ENCODE peak calls at places on chromosome 2, in seven cellular contexts. P is HCT116, N is HepG2, D is SK-N-SH, K is T47D, J is H1, X is K562. I is an unnamed sample.

GRCh38 chr2:43307973-43308372 is 81.6 kb upstream of the ZFP36L2 start:
- DNase-seq in K (no peak), N (no peak), J (no peak), P (no peak), D (no peak), X (no peak), I (no peak)

GRCh38 chr2:70828914-70829824 is 6.4 kb downstream of the CD207 start:
- DNase-seq in J (no peak), N (no peak), P (no peak), X (no peak), D (no peak), K (no peak), I (no peak)

GRCh38 chr2:214069254-214069653 is 341.6 kb upstream of the VWC2L start:
- DNase-seq in K (peak), X (no peak), P (peak), N (peak), D (peak), J (no peak), I (no peak)

GRCh38 chr2:20571231-20571630 is 79.7 kb downstream of the HS1BP3 start:
- DNase-seq in K (no peak), N (no peak), X (no peak), J (no peak), P (no peak), D (no peak), I (no peak)

GRCh38 chr2:201642579-201643215 is 606 bp downstream of the TMEM237 start:
- DNase-seq in D (peak), N (peak), K (peak), J (peak), X (peak), P (peak), I (peak)

GRCh38 chr2:232142049-232142448 is 180.5 kb downstream of the DIS3L2 start:
- DNase-seq in J (no peak), D (peak), N (peak), X (peak), P (peak), K (peak), I (no peak)

GRCh38 chr2:187658952-187659525 is 104.8 kb upstream of the TFPI start:
- DNase-seq in D (peak), K (no peak), X (no peak), N (peak), P (peak), J (no peak), I (no peak)

GRCh38 chr2:236875906-236876505 is 209.7 kb upstream of the COPS8 start:
- DNase-seq in X (no peak), P (no peak), D (no peak), N (no peak), J (peak), K (no peak), I (no peak)

GRCh38 chr2:121532347-121532766 is 1.7 kb downstream of the RNU4ATAC start:
- DNase-seq in N (peak), X (peak), P (no peak), D (no peak), K (no peak), J (no peak), I (no peak)

GRCh38 chr2:176120369-176121307 is 1.9 kb upstream of the HOXD9 start:
- DNase-seq in P (no peak), N (no peak), K (no peak), X (no peak), J (peak), D (no peak), I (no peak)

GRCh38 chr2:153213022-153213421 is 265.5 kb downstream of the RPRM start:
- DNase-seq in X (no peak), P (no peak), K (no peak), N (no peak), J (no peak), D (no peak), I (no peak)

GRCh38 chr2:165193178-165193777 is 10.6 kb downstream of the SCN3A start:
- DNase-seq in D (no peak), K (no peak), X (no peak), N (no peak), J (no peak), P (no peak), I (peak)

GRCh38 chr2:59425292-59425691 is 1128.2 kb downstream of the BCL11A start:
- DNase-seq in P (no peak), K (no peak), D (no peak), X (no peak), J (no peak), N (no peak), I (no peak)

GRCh38 chr2:33321236-33321731 is 155.2 kb upstream of the RASGRP3 start:
- DNase-seq in X (no peak), P (no peak), D (no peak), N (no peak), K (no peak), J (no peak), I (peak)

GRCh38 chr2:10028988-10029874 is 14.1 kb upstream of the KLF11 start:
- DNase-seq in D (no peak), N (no peak), J (no peak), P (no peak), K (no peak), X (peak), I (no peak)

GRCh38 chr2:109497911-109498870 is 115.6 kb downstream of the SEPTIN10 start:
- DNase-seq in J (no peak), P (no peak), N (no peak), D (no peak), X (no peak), K (no peak), I (no peak)

GRCh38 chr2:186641807-186642321 is 52.0 kb upstream of the FAM171B start:
- DNase-seq in N (peak), D (peak), P (peak), X (peak), K (peak), J (no peak), I (peak)

GRCh38 chr2:30910686-30911085 is 103.4 kb upstream of the CAPN13 start:
- DNase-seq in X (no peak), D (no peak), N (no peak), P (no peak), J (no peak), K (no peak), I (no peak)

GRCh38 chr2:28658369-28658768 is 93.3 kb upstream of the PPP1CB start:
- DNase-seq in N (no peak), P (no peak), K (no peak), J (no peak), X (no peak), D (no peak), I (no peak)

GRCh38 chr2:72013726-72014125 is 133.9 kb downstream of the CYP26B1 start:
- DNase-seq in J (no peak), N (no peak), D (no peak), K (no peak), X (no peak), P (no peak), I (no peak)

GRCh38 chr2:197008229-197008628 is 81.7 kb upstream of the PGAP1 start:
- DNase-seq in X (no peak), P (no peak), D (no peak), K (no peak), N (no peak), J (no peak), I (no peak)

GRCh38 chr2:60516383-60516811 is 37.1 kb downstream of the BCL11A start:
- DNase-seq in X (no peak), J (peak), P (no peak), K (no peak), N (no peak), D (no peak), I (no peak)

GRCh38 chr2:54000524-54000923 is 29.7 kb upstream of the PSME4 start:
- DNase-seq in P (no peak), K (no peak), D (no peak), X (peak), J (no peak), N (no peak), I (no peak)

GRCh38 chr2:190634381-190634780 is 14.5 kb upstream of the NAB1 start:
- DNase-seq in P (no peak), N (no peak), K (no peak), D (no peak), J (no peak), X (no peak), I (no peak)

GRCh38 chr2:28447943-28448737 is 47.7 kb upstream of the PLB1 start:
- DNase-seq in P (no peak), J (no peak), D (no peak), N (no peak), X (no peak), K (no peak), I (no peak)

GRCh38 chr2:16168506-16169264 is 228.3 kb downstream of the MYCN start:
- DNase-seq in J (peak), N (no peak), X (no peak), K (no peak), P (no peak), D (no peak), I (no peak)

GRCh38 chr2:68942827-68943226 is 9.9 kb downstream of the GKN2 start:
- DNase-seq in D (no peak), J (no peak), K (no peak), P (no peak), X (no peak), N (no peak), I (no peak)

GRCh38 chr2:29459445-29460179 is 344.4 kb downstream of the CLIP4 start:
- DNase-seq in J (no peak), P (no peak), D (no peak), X (no peak), N (no peak), K (no peak), I (no peak)

GRCh38 chr2:121705958-121706357 is 30.7 kb downstream of the NIFK start:
- DNase-seq in N (peak), D (no peak), K (no peak), X (no peak), J (no peak), P (no peak), I (no peak)

GRCh38 chr2:229947544-229947943 is 25.2 kb downstream of the FBXO36 start:
- DNase-seq in D (no peak), N (no peak), X (no peak), K (no peak), J (no peak), P (no peak), I (no peak)

GRCh38 chr2:76193098-76193497 is 482.4 kb upstream of the GCFC2 start:
- DNase-seq in N (peak), D (no peak), J (no peak), P (no peak), K (no peak), X (no peak), I (no peak)

GRCh38 chr2:43738257-43738656 is 35.6 kb upstream of the DYNC2LI1 start:
- DNase-seq in N (no peak), K (no peak), X (no peak), J (no peak), P (no peak), D (no peak), I (no peak)

GRCh38 chr2:179036353-179036905 is 13.5 kb downstream of the CCDC141 start:
- DNase-seq in K (no peak), D (no peak), X (no peak), J (no peak), N (no peak), P (no peak), I (no peak)

GRCh38 chr2:159111346-159111922 is 143.0 kb downstream of the TANC1 start:
- DNase-seq in P (no peak), X (no peak), N (peak), J (no peak), D (no peak), K (no peak), I (no peak)

DNA sequence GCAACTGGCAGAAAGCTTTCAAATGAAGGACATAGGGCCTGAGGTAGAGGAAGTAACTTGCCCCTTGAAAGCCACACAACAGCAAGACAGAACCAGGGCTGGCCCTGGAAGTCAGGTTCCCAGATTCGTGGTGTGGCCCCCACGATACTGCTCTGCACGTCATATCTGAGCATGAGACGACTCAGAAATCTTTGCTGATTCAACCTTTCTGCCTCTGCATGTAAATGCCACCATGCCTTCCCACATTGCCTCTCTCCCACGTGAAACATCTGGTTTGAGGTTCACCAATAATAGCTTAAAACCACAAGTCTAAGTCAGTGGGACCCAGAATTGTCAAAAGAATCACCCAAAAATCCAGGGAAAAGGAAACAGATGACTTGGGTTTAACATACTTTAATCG is 214.0 kb upstream of the TRIB2 start:
- DNase-seq in D (no peak), J (no peak), N (no peak), K (no peak), X (no peak), P (no peak), I (no peak)
- TF ChIP-seq JUND in D (no peak), J (no peak), N (no peak), K (no peak), X (no peak), P (no peak), I (no peak)

GRCh38 chr2:62675062-62675461 is 30.5 kb upstream of the EHBP1 start:
- DNase-seq in K (no peak), X (no peak), N (no peak), P (no peak), J (no peak), D (no peak), I (no peak)
- TF ChIP-seq JUND in K (no peak), X (no peak), N (no peak), P (no peak), J (no peak), D (no peak), I (no peak)

GRCh38 chr2:126890962-126891450 is 7.7 kb upstream of the TEX51 start:
- DNase-seq in D (no peak), J (no peak), X (no peak), N (no peak), P (no peak), K (no peak), I (no peak)

GRCh38 chr2:126890136-126890961 is 8.3 kb upstream of the TEX51 start:
- DNase-seq in K (no peak), J (no peak), X (no peak), D (no peak), P (no peak), N (no peak), I (no peak)

GRCh38 chr2:126887506-126887905 is 11.2 kb upstream of the TEX51 start:
- DNase-seq in P (no peak), K (no peak), D (no peak), J (no peak), N (no peak), X (no peak), I (no peak)

GRCh38 chr2:126889071-126889470 is 9.6 kb upstream of the TEX51 start:
- DNase-seq in P (no peak), K (no peak), N (no peak), D (no peak), X (no peak), J (no peak), I (no peak)

GRCh38 chr2:126889501-126890135 is 9.1 kb upstream of the TEX51 start:
- DNase-seq in X (no peak), P (no peak), K (no peak), J (no peak), D (no peak), N (no peak), I (no peak)
- TF ChIP-seq JUND in X (no peak), P (no peak), K (no peak), J (no peak), D (no peak), N (no peak), I (no peak)

GRCh38 chr2:8584174-8585066 is 97.4 kb upstream of the ID2 start:
- DNase-seq in D (no peak), P (no peak), J (no peak), K (no peak), N (no peak), X (no peak), I (no peak)
- TF ChIP-seq JUND in D (no peak), P (no peak), J (no peak), K (no peak), N (no peak), X (no peak), I (no peak)